ENCODE peak calls at places on chromosomes 4 and X, in six cellular contexts. W is progenitor cell of endocrine pancreas, J is T-helper 17 cell, R is renal cortical epithelial cell, Q is left ventricle myocardium inferior, F is stromal cell of bone marrow. B is an unnamed sample.

GRCh38 chr4:103032575-103032974 is 13.1 kb upstream of the SLC9B1 start:
- DNase-seq in W (no peak), J (no peak), R (peak), Q (no peak), F (no peak), B (peak)

GRCh38 chr4:144355809-144356757 is 215.6 kb upstream of the GYPA start:
- DNase-seq in W (no peak), J (no peak), R (peak), Q (no peak), F (peak), B (peak)

GRCh38 chr4:7132249-7132648 is 60.1 kb upstream of the SORCS2 start:
- DNase-seq in W (no peak), J (no peak), R (no peak), Q (no peak), F (no peak), B (no peak)

GRCh38 chr4:98399915-98400314 is 138.7 kb downstream of the RAP1GDS1 start:
- DNase-seq in W (no peak), J (no peak), R (no peak), Q (no peak), F (no peak), B (no peak)

GRCh38 chr4:55729306-55730142 is 90.1 kb upstream of the EXOC1L start:
- DNase-seq in W (no peak), J (no peak), R (peak), Q (no peak), F (no peak), B (no peak)

GRCh38 chrX:48714573-48714972 is 18.0 kb downstream of the SUV39H1 start:
- DNase-seq in W (no peak), J (no peak), R (no peak), Q (no peak), F (no peak), B (no peak)

GRCh38 chr4:15104825-15105224 is 102.5 kb downstream of the CPEB2 start:
- DNase-seq in W (no peak), J (no peak), R (no peak), Q (no peak), F (no peak), B (no peak)

GRCh38 chr4:155741546-155741945 is 17.3 kb upstream of the GUCY1B1 start:
- DNase-seq in W (no peak), J (no peak), R (no peak), Q (no peak), F (no peak), B (no peak)

GRCh38 chrX:155966876-155967275 is 30.6 kb upstream of the IL9R start:
- DNase-seq in W (no peak), J (no peak), R (no peak), Q (no peak), F (no peak), B (no peak)

GRCh38 chr4:124212835-124213640 is 499.5 kb downstream of the ANKRD50 start:
- DNase-seq in W (no peak), J (no peak), R (no peak), Q (no peak), F (no peak), B (no peak)

GRCh38 chr4:153211986-153212720 is 7.9 kb downstream of the TRIM2 start:
- DNase-seq in W (no peak), J (no peak), R (peak), Q (no peak), F (peak), B (no peak)

GRCh38 chr4:48445704-48446103 is 37.4 kb upstream of the SLC10A4 start:
- DNase-seq in W (no peak), J (no peak), R (peak), Q (no peak), F (peak), B (no peak)

GRCh38 chr4:152515678-152516077 is 20.2 kb downstream of the FBXW7 start:
- DNase-seq in W (no peak), J (no peak), R (peak), Q (no peak), F (peak), B (no peak)

GRCh38 chr4:3780347-3781171 is 14.4 kb downstream of the ADRA2C start:
- DNase-seq in W (no peak), J (no peak), R (no peak), Q (no peak), F (no peak), B (no peak)

GRCh38 chr4:168560184-168560834 is 63.5 kb downstream of the PALLD start:
- DNase-seq in W (no peak), J (no peak), R (no peak), Q (no peak), F (peak), B (no peak)

GRCh38 chr4:182929296-182929695 is 12.1 kb upstream of the DCTD start:
- DNase-seq in W (no peak), J (no peak), R (peak), Q (no peak), F (no peak), B (no peak)

GRCh38 chr4:68369474-68369805 is 19.6 kb upstream of the YTHDC1 start:
- DNase-seq in W (no peak), J (no peak), R (peak), Q (no peak), F (no peak), B (no peak)

GRCh38 chr4:145061325-145061920 is 36.6 kb downstream of the ANAPC10 start:
- DNase-seq in W (no peak), J (no peak), R (peak), Q (no peak), F (peak), B (peak)

GRCh38 chr4:20341121-20341758 is 89.5 kb downstream of the SLIT2 start:
- DNase-seq in W (no peak), J (no peak), R (peak), Q (no peak), F (no peak), B (no peak)

B was measured in neuronal stem cell.